ENCODE peak calls at places on chromosomes 3 and 15, in seven cellular contexts. X, G, F, Z, U, Q and Y are unnamed samples.
A peak's percentile ranks its signal among the peaks of the same experiment; 100 is the strongest.

GRCh38 chr3:46193436-46193835 is 14.7 kb downstream of the CCR1 start:
- DNase-seq in X (peak; percentile 43), G (no peak), F (no peak), Z (peak; percentile 33), U (no peak), Q (peak; percentile 22), Y (no peak)

GRCh38 chr15:72991026-72991425 is 61.2 kb upstream of the NEO1 start:
- DNase-seq in X (peak; percentile 40), G (peak; percentile 40), F (no peak), Z (peak; percentile 33), U (no peak), Q (no peak), Y (no peak)

GRCh38 chr3:149900322-149900721 is 70.4 kb downstream of the PFN2 start:
- DNase-seq in X (no peak), G (no peak), F (no peak), Z (no peak), U (no peak), Q (no peak), Y (no peak)

GRCh38 chr3:9396301-9396631 is 1.1 kb upstream of the SETD5 start:
- DNase-seq in X (no peak), G (peak; percentile 96), F (no peak), Z (peak; percentile 99), U (no peak), Q (peak; percentile 94), Y (no peak)

GRCh38 chr3:10467904-10468610 is 37.3 kb downstream of the ATP2B2 start:
- DNase-seq in X (no peak), G (no peak), F (no peak), Z (no peak), U (no peak), Q (no peak), Y (no peak)

GRCh38 chr15:41892621-41893421 is 1.0 kb downstream of the SPTBN5 start:
- DNase-seq in X (no peak), G (no peak), F (peak; percentile 83), Z (no peak), U (no peak), Q (no peak), Y (no peak)

GRCh38 chr3:129526121-129526900 is 2.1 kb upstream of the RHO start:
- DNase-seq in X (no peak), G (peak; percentile 8), F (no peak), Z (peak; percentile 78), U (no peak), Q (no peak), Y (no peak)

GRCh38 chr15:23447107-23447500 is at the start of gene GOLGA6L2:
- DNase-seq in X (no peak), G (no peak), F (no peak), Z (no peak), U (no peak), Q (no peak), Y (no peak)

GRCh38 chr3:64161481-64161952 is 63.7 kb downstream of the PRICKLE2 start:
- DNase-seq in X (no peak), G (no peak), F (no peak), Z (peak; percentile 12), U (no peak), Q (no peak), Y (no peak)

GRCh38 chr15:50476143-50476542 is 51.9 kb downstream of the USP8 start:
- DNase-seq in X (no peak), G (no peak), F (no peak), Z (no peak), U (no peak), Q (no peak), Y (no peak)
- TF ChIP-seq CTCF in X (no peak), G (no peak), F (no peak), Z (no peak), U (no peak), Q (no peak), Y (no peak)

GRCh38 chr3:17740703-17741102 is 1.7 kb downstream of the TBC1D5 start:
- DNase-seq in X (peak; percentile 49), G (peak; percentile 83), F (no peak), Z (peak; percentile 51), U (no peak), Q (peak; percentile 58), Y (no peak)

GRCh38 chr3:17743660-17743995 is 1.2 kb upstream of the TBC1D5 start:
- DNase-seq in X (no peak), G (no peak), F (no peak), Z (no peak), U (no peak), Q (no peak), Y (no peak)

GRCh38 chr3:17741621-17742091 is 775 bp downstream of the TBC1D5 start:
- DNase-seq in X (no peak), G (no peak), F (no peak), Z (peak; percentile 61), U (no peak), Q (peak; percentile 69), Y (no peak)

GRCh38 chr3:17742837-17743659 is 617 bp upstream of the TBC1D5 start:
- DNase-seq in X (no peak), G (peak; percentile 98), F (peak; percentile 96), Z (no peak), U (no peak), Q (peak; percentile 98), Y (no peak)

DNA sequence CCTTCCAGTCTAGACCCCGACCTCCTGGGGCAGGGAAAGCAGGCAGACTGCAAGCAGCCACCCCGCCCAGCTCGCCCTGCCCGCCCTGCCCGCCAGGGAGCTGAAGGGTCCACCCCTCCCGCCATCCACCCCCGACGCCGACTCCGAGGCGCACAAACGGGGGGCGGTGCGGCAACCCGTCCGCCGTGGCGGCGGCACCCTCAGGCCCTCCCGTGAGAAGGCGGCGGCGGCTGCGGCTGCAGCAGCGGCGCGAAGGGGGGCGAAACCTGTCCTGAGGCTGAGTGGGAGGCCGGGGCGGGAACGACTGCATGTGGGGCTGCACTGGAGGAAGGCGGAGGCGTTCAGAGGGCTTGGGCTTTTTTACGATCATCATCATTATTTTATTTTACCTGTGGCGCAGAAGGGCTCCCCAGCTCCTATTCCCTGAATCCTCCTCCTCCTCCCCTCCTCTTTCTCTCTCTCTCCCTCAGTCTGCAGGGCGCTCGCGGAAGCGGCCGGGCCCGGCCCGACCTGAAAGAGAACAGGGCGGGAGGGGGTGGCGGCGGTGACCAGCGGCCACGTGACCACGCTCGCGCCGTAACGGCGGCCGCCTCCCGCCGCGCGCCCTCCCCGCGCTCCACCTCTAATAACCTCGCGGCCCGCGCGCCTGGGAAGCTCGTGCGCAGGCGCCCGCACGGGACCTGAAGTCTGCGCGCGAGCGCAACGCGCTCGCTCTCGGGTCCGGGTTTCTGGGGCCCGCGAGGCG is at the start of gene TBC1D5:
- DNase-seq in X (peak; percentile 99), G (peak; percentile 50), F (peak; percentile 82), Z (peak; percentile 99), U (peak; percentile 92), Q (no peak), Y (peak; percentile 89)
- TF ChIP-seq CTCF in X (no peak), G (no peak), F (no peak), Z (no peak), U (no peak), Q (no peak), Y (no peak)

DNA sequence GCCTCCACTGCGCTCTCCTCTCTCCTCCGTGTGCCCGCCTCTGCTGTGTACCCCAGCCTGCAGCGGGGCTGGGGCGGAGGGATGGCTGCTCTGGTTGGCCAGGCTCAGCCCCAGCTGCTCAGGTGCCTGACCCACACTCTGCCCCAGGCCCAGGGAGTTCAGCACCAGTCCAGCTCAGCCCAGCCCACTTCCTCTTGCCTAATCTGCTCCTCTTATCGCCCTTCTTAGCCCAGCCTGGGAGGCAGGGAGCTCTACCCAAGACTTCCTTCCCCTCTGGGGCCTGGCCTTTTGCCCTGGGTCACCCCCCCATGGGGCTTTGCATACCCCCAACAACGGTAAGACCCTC is 1.1 kb upstream of the PLCB2 start:
- DNase-seq in X (peak; percentile 43), G (no peak), F (no peak), Z (no peak), U (no peak), Q (no peak), Y (no peak)
- TF ChIP-seq CTCF in X (no peak), G (no peak), F (no peak), Z (no peak), U (no peak), Q (no peak), Y (no peak)

DNA sequence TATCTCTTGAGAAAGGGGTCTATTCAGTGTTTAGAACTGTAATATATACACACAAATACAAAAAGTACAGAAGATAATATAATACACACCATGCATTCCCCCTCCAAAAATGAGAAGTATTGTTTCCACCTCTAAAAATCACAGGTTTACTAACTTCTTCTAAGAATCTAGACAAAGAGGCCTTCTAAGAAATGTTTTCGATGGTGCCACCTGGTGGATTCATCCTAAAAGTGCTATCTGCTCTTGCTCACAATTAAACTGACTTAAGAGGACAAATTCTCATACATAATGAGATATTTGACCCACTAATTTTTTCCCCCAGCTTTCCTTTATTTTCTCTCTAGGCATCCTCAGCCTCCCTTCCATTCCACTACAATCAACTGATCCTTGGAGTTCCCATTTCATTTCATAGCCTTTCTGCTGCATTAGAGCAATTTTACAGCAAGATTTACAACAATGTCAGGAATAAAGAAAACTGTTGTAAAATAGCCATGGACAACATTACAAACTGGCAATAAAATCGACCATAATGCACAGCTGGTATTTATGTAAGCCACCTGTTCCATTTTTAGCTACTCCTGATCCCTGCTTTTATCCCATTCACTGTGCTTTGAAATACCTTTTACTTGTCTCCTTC is 124.6 kb downstream of the ARRDC4 start:
- DNase-seq in X (peak; percentile 76), G (peak; percentile 69), F (no peak), Z (peak; percentile 87), U (no peak), Q (peak; percentile 90), Y (peak; percentile 33)
- TF ChIP-seq CTCF in X (peak; percentile 52), G (peak; percentile 71), F (peak; percentile 60), Z (peak; percentile 66), U (peak; percentile 75), Q (peak; percentile 69), Y (peak; percentile 81)

GRCh38 chr3:48157215-48157840 is 30.9 kb downstream of the CDC25A start:
- DNase-seq in X (peak; percentile 26), G (peak; percentile 52), F (no peak), Z (no peak), U (no peak), Q (peak; percentile 49), Y (no peak)

GRCh38 chr3:48155122-48155521 is 33.1 kb downstream of the CDC25A start:
- DNase-seq in X (peak; percentile 56), G (peak; percentile 94), F (no peak), Z (peak; percentile 59), U (no peak), Q (peak; percentile 83), Y (no peak)

GRCh38 chr3:48151058-48151806 is 37.0 kb downstream of the CDC25A start:
- DNase-seq in X (peak; percentile 89), G (peak; percentile 87), F (peak; percentile 81), Z (peak; percentile 92), U (peak; percentile 62), Q (peak; percentile 85), Y (peak; percentile 65)

DNA sequence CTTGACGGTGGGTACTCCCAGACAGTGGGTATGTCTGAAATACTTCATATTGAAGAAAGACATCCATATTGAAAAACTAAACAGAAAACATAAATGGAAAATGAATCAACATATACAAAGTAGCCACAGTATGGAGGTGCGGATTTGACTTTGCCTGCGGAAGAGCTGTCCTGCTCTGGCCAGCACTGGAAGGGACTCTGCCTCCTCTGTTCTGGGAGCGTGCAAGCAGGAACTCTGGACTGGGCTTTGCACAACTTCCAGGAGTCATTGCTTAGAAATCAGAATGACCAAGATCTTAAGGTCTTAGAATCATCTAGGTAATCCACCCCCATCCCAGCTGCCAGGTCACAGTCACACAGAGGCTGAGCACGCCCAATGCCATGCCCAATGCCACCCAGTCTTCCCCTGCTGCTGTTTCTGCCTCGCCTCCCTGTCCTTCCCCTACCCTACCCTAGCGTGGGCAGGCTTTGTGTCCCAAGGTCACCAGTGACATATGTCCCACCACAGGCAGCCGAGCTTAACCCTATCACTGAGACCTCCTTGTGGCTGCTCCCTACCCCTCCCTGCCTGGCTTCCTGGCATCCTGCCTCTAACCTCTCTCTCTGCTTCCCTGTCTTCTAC is 36.3 kb downstream of the CDC25A start:
- DNase-seq in X (peak; percentile 6), G (peak; percentile 16), F (no peak), Z (no peak), U (no peak), Q (no peak), Y (no peak)
- TF ChIP-seq CTCF in X (no peak), G (no peak), F (no peak), Z (no peak), U (peak; percentile 9), Q (no peak), Y (no peak)

GRCh38 chr3:53109822-53110771 is 20.1 kb downstream of the RFT1 start:
- DNase-seq in X (peak; percentile 95), G (peak; percentile 74), F (no peak), Z (peak; percentile 95), U (no peak), Q (peak; percentile 90), Y (peak; percentile 42)
- TF ChIP-seq CTCF in X (peak; percentile 93), G (peak; percentile 62), F (peak; percentile 14), Z (peak; percentile 94), U (peak; percentile 58), Q (peak; percentile 86), Y (peak; percentile 58)